ENCODE peak calls at places on chromosomes 11 and 22, in four cellular contexts. E is astrocyte of the spinal cord, B is right atrium auricular region, I is germinal center. A is an unnamed sample.

GRCh38 chr11:62129610-62130497 is 6.0 kb downstream of the INCENP start:
- DNase-seq in E (no peak), B (no peak), I (no peak), A (no peak)

GRCh38 chr22:26568207-26568706 is 21.7 kb downstream of the TPST2 start:
- DNase-seq in E (peak; percentile 52), B (no peak), I (no peak), A (peak; percentile 24)

GRCh38 chr22:27802389-27803079 is 978 bp upstream of the MN1 start:
- DNase-seq in E (no peak), B (no peak), I (no peak), A (no peak)

GRCh38 chr11:121451982-121452608 is at the start of gene SORL1:
- DNase-seq in E (peak; percentile 28), B (peak; percentile 62), I (peak; percentile 64), A (peak; percentile 36)

GRCh38 chr22:25172153-25172552 is 27.5 kb upstream of the CRYBB3 start:
- DNase-seq in E (no peak), B (no peak), I (no peak), A (peak; percentile 8)

GRCh38 chr22:30435674-30436126 is 10.1 kb downstream of the MTFP1 start:
- DNase-seq in E (no peak), B (no peak), I (peak; percentile 57), A (no peak)

GRCh38 chr11:67301313-67301921 is 1.9 kb upstream of the SSH3 start:
- DNase-seq in E (no peak), B (no peak), I (no peak), A (no peak)

GRCh38 chr11:21656065-21656464 is 536.8 kb upstream of the ANO5 start:
- DNase-seq in E (no peak), B (no peak), I (no peak), A (no peak)

GRCh38 chr11:60924110-60924905 is at the start of gene TMEM132A:
- DNase-seq in E (peak; percentile 58), B (no peak), I (no peak), A (peak; percentile 56)

A was measured in choroid plexus epithelial cell.